ENCODE peak calls at places on chromosomes 2 and 18, in four cellular contexts. One of them, this sample, is unnamed.

GRCh38 chr18:5417342-5417741 is 121.8 kb upstream of the ZBTB14 start:
- DNase-seq in stimulated activated CD8-positive, alpha-beta memory T cell treated with anti-CD3 and anti-CD28 coated beads, Interleukin-4, amount 100 ng/mL, for 4 hours: no peak
- DNase-seq in naive thymus-derived CD8-positive, alpha-beta T cell: no peak
- DNase-seq in effector CD4-positive, alpha-beta T cell: no peak
- DNase-seq in this sample: no peak

GRCh38 chr2:155747531-155747930 is 585.0 kb downstream of the NR4A2 start:
- DNase-seq in naive thymus-derived CD8-positive, alpha-beta T cell: no peak
- DNase-seq in effector CD4-positive, alpha-beta T cell: no peak
- DNase-seq in stimulated activated CD8-positive, alpha-beta memory T cell treated with anti-CD3 and anti-CD28 coated beads, Interleukin-4, amount 100 ng/mL, for 4 hours: no peak
- DNase-seq in this sample: no peak

GRCh38 chr2:9234680-9235387 is 28.2 kb downstream of the ASAP2 start:
- DNase-seq in effector CD4-positive, alpha-beta T cell: no peak
- DNase-seq in stimulated activated CD8-positive, alpha-beta memory T cell treated with anti-CD3 and anti-CD28 coated beads, Interleukin-4, amount 100 ng/mL, for 4 hours: no peak
- DNase-seq in naive thymus-derived CD8-positive, alpha-beta T cell: no peak
- DNase-seq in this sample: no peak

GRCh38 chr18:63832470-63832869 is 55.0 kb upstream of the SERPINB2 start:
- DNase-seq in stimulated activated CD8-positive, alpha-beta memory T cell treated with anti-CD3 and anti-CD28 coated beads, Interleukin-4, amount 100 ng/mL, for 4 hours: no peak
- DNase-seq in effector CD4-positive, alpha-beta T cell: no peak
- DNase-seq in naive thymus-derived CD8-positive, alpha-beta T cell: no peak
- DNase-seq in this sample: no peak

GRCh38 chr18:22594155-22594690 is 176.5 kb upstream of the CTAGE1 start:
- DNase-seq in stimulated activated CD8-positive, alpha-beta memory T cell treated with anti-CD3 and anti-CD28 coated beads, Interleukin-4, amount 100 ng/mL, for 4 hours: no peak
- DNase-seq in effector CD4-positive, alpha-beta T cell: no peak
- DNase-seq in naive thymus-derived CD8-positive, alpha-beta T cell: no peak
- DNase-seq in this sample: no peak

GRCh38 chr2:175317741-175318140 is 136.2 kb upstream of the ATP5MC3 start:
- DNase-seq in stimulated activated CD8-positive, alpha-beta memory T cell treated with anti-CD3 and anti-CD28 coated beads, Interleukin-4, amount 100 ng/mL, for 4 hours: no peak
- DNase-seq in naive thymus-derived CD8-positive, alpha-beta T cell: no peak
- DNase-seq in effector CD4-positive, alpha-beta T cell: no peak
- DNase-seq in this sample: no peak

GRCh38 chr2:85199692-85200091 is 66.5 kb downstream of the TCF7L1 start:
- DNase-seq in naive thymus-derived CD8-positive, alpha-beta T cell: no peak
- DNase-seq in effector CD4-positive, alpha-beta T cell: no peak
- DNase-seq in stimulated activated CD8-positive, alpha-beta memory T cell treated with anti-CD3 and anti-CD28 coated beads, Interleukin-4, amount 100 ng/mL, for 4 hours: no peak
- DNase-seq in this sample: no peak

GRCh38 chr2:191015229-191015628 is 1.3 kb upstream of the STAT1 start:
- DNase-seq in effector CD4-positive, alpha-beta T cell: no peak
- DNase-seq in naive thymus-derived CD8-positive, alpha-beta T cell: no peak
- DNase-seq in stimulated activated CD8-positive, alpha-beta memory T cell treated with anti-CD3 and anti-CD28 coated beads, Interleukin-4, amount 100 ng/mL, for 4 hours: no peak
- DNase-seq in this sample: no peak

GRCh38 chr18:79523221-79523737 is 127.5 kb downstream of the NFATC1 start:
- DNase-seq in naive thymus-derived CD8-positive, alpha-beta T cell: no peak
- DNase-seq in effector CD4-positive, alpha-beta T cell: peak
- DNase-seq in stimulated activated CD8-positive, alpha-beta memory T cell treated with anti-CD3 and anti-CD28 coated beads, Interleukin-4, amount 100 ng/mL, for 4 hours: no peak
- DNase-seq in this sample: no peak

GRCh38 chr18:2104620-2105462 is 466.5 kb downstream of the METTL4 start:
- DNase-seq in naive thymus-derived CD8-positive, alpha-beta T cell: peak
- DNase-seq in stimulated activated CD8-positive, alpha-beta memory T cell treated with anti-CD3 and anti-CD28 coated beads, Interleukin-4, amount 100 ng/mL, for 4 hours: peak
- DNase-seq in effector CD4-positive, alpha-beta T cell: peak
- DNase-seq in this sample: no peak

GRCh38 chr2:133062174-133062573 is 392.2 kb upstream of the LYPD1 start:
- DNase-seq in naive thymus-derived CD8-positive, alpha-beta T cell: no peak
- DNase-seq in stimulated activated CD8-positive, alpha-beta memory T cell treated with anti-CD3 and anti-CD28 coated beads, Interleukin-4, amount 100 ng/mL, for 4 hours: no peak
- DNase-seq in effector CD4-positive, alpha-beta T cell: no peak
- DNase-seq in this sample: no peak

GRCh38 chr2:241154915-241155314 is 4.6 kb downstream of the PPP1R7 start:
- DNase-seq in effector CD4-positive, alpha-beta T cell: no peak
- DNase-seq in stimulated activated CD8-positive, alpha-beta memory T cell treated with anti-CD3 and anti-CD28 coated beads, Interleukin-4, amount 100 ng/mL, for 4 hours: no peak
- DNase-seq in naive thymus-derived CD8-positive, alpha-beta T cell: no peak
- DNase-seq in this sample: no peak

GRCh38 chr2:54457326-54458023 is 1.3 kb downstream of the SPTBN1 start:
- DNase-seq in effector CD4-positive, alpha-beta T cell: no peak
- DNase-seq in stimulated activated CD8-positive, alpha-beta memory T cell treated with anti-CD3 and anti-CD28 coated beads, Interleukin-4, amount 100 ng/mL, for 4 hours: no peak
- DNase-seq in naive thymus-derived CD8-positive, alpha-beta T cell: no peak
- DNase-seq in this sample: no peak

GRCh38 chr2:44793322-44793870 is 148.1 kb upstream of the SIX3 start:
- DNase-seq in effector CD4-positive, alpha-beta T cell: no peak
- DNase-seq in naive thymus-derived CD8-positive, alpha-beta T cell: no peak
- DNase-seq in stimulated activated CD8-positive, alpha-beta memory T cell treated with anti-CD3 and anti-CD28 coated beads, Interleukin-4, amount 100 ng/mL, for 4 hours: no peak
- DNase-seq in this sample: no peak

This sample was measured in esophagus muscularis mucosa.